ENCODE peak calls at places on chromosomes 4 and X, in nine cellular contexts. N is GM23248; K is astrocyte of the spinal cord; W is WERI-Rb-1; P is HT-29; U is activated naive CD8-positive, alpha-beta T cell treated with anti-CD3 and anti-CD28 coated beads, Interleukin-2, amount 50 U/mL, for 24 hours; X is CD8-positive, alpha-beta T cell; D is stimulated activated CD4-positive, alpha-beta T cell treated with anti-CD3 and anti-CD28 coated beads, Interleukin-1b, Interleukin-23, amount 100 ng/mL, for 1 hour; R is ureter. A is an unnamed sample.

GRCh38 chr4:2103843-2104547 is 44.9 kb downstream of the NAT8L start:
- DNase-seq in N (no peak), K (no peak), W (no peak), P (no peak), U (no peak), X (no peak), D (no peak), R (no peak), A (no peak)

GRCh38 chr4:25821899-25822298 is 40.9 kb downstream of the SEL1L3 start:
- DNase-seq in N (no peak), K (no peak), W (no peak), P (no peak), U (no peak), X (no peak), D (no peak), R (no peak), A (no peak)

GRCh38 chr4:127505203-127505602 is 127.6 kb upstream of the INTU start:
- DNase-seq in N (peak; percentile 56), K (peak; percentile 89), W (no peak), P (no peak), U (no peak), X (no peak), D (no peak), R (no peak), A (no peak)

GRCh38 chr4:109701566-109702399 is 1.5 kb downstream of the CASP6 start:
- DNase-seq in N (no peak), K (no peak), W (peak; percentile 31), P (peak; percentile 24), U (no peak), X (no peak), D (no peak), R (no peak), A (peak; percentile 82)

GRCh38 chr4:116272336-116272735 is 813.0 kb downstream of the TRAM1L1 start:
- DNase-seq in N (no peak), K (no peak), W (no peak), P (no peak), U (no peak), X (no peak), D (no peak), R (no peak), A (no peak)

GRCh38 chr4:10123227-10124101 is 6.9 kb upstream of the WDR1 start:
- DNase-seq in N (no peak), K (peak; percentile 65), W (peak; percentile 53), P (peak; percentile 42), U (no peak), X (peak; percentile 34), D (no peak), R (no peak), A (peak; percentile 92)

GRCh38 chr4:144371479-144371878 is 231.0 kb upstream of the GYPA start:
- DNase-seq in N (no peak), K (peak; percentile 35), W (no peak), P (no peak), U (no peak), X (no peak), D (no peak), R (no peak), A (no peak)

GRCh38 chrX:2691543-2692220 is 587 bp downstream of the CD99 start:
- DNase-seq in N (peak; percentile 81), K (peak; percentile 58), W (no peak), P (no peak), U (peak; percentile 40), X (no peak), D (no peak), R (peak; percentile 58), A (no peak)

GRCh38 chr4:186643501-186644315 is 79.9 kb downstream of the FAT1 start:
- DNase-seq in N (peak; percentile 81), K (peak; percentile 74), W (no peak), P (peak; percentile 70), U (no peak), X (no peak), D (no peak), R (no peak), A (peak; percentile 88)

GRCh38 chr4:185346975-185347601 is 48.6 kb downstream of the LRP2BP start:
- DNase-seq in N (no peak), K (peak; percentile 35), W (no peak), P (no peak), U (no peak), X (no peak), D (no peak), R (no peak), A (no peak)

GRCh38 chr4:186167605-186168004 is 23.8 kb upstream of the CYP4V2 start:
- DNase-seq in N (no peak), K (no peak), W (no peak), P (no peak), U (no peak), X (no peak), D (no peak), R (no peak), A (no peak)

GRCh38 chrX:107600366-107600765 is 27.9 kb upstream of the PRPS1 start:
- DNase-seq in N (peak; percentile 6), K (no peak), W (no peak), P (no peak), U (no peak), X (no peak), D (no peak), R (no peak), A (no peak)

GRCh38 chr4:150593996-150594395 is 12.0 kb downstream of the MAB21L2 start:
- DNase-seq in N (peak; percentile 30), K (no peak), W (no peak), P (no peak), U (no peak), X (no peak), D (no peak), R (no peak), A (no peak)

GRCh38 chr4:188822698-188823097 is 683.5 kb downstream of the TRIML1 start:
- DNase-seq in N (no peak), K (no peak), W (no peak), P (no peak), U (no peak), X (no peak), D (no peak), R (no peak), A (peak; percentile 1)

GRCh38 chr4:183634086-183634485 is 24.9 kb downstream of the RWDD4 start:
- DNase-seq in N (peak; percentile 39), K (no peak), W (no peak), P (no peak), U (no peak), X (no peak), D (no peak), R (no peak), A (no peak)

GRCh38 chr4:112817933-112818921 is 181.3 kb downstream of the LARP7 start:
- DNase-seq in N (peak; percentile 96), K (peak; percentile 94), W (peak; percentile 90), P (peak; percentile 8), U (peak; percentile 63), X (no peak), D (no peak), R (peak; percentile 63), A (no peak)